ENCODE peak calls at places on chromosomes 11 and 22, in seven cellular contexts. One of them, this sample, is unnamed.

GRCh38 chr11:73577496-73577917 is 20.4 kb downstream of the FAM168A start:
- DNase-seq in esophagus muscularis mucosa: no peak
- DNase-seq in prostate gland: no peak
- DNase-seq in AG04450: peak; percentile 36
- DNase-seq in GM12864: no peak
- DNase-seq in AG04449: peak; percentile 31
- DNase-seq in GM12865: peak; percentile 29
- DNase-seq in this sample: no peak

GRCh38 chr11:34263462-34264186 is 94.2 kb downstream of the ABTB2 start:
- DNase-seq in esophagus muscularis mucosa: no peak
- DNase-seq in prostate gland: peak; percentile 73
- DNase-seq in AG04450: peak; percentile 26
- DNase-seq in GM12864: no peak
- DNase-seq in AG04449: no peak
- DNase-seq in GM12865: no peak
- DNase-seq in this sample: peak; percentile 70

GRCh38 chr11:414333-414857 is 404 bp downstream of the SIGIRR start:
- DNase-seq in esophagus muscularis mucosa: no peak
- DNase-seq in prostate gland: no peak
- DNase-seq in AG04450: no peak
- DNase-seq in GM12864: no peak
- DNase-seq in AG04449: no peak
- DNase-seq in GM12865: no peak
- DNase-seq in this sample: no peak

GRCh38 chr22:22879675-22880029 is 8.0 kb upstream of the IGLL5 start:
- DNase-seq in esophagus muscularis mucosa: no peak
- DNase-seq in prostate gland: no peak
- DNase-seq in AG04450: no peak
- DNase-seq in GM12864: no peak
- DNase-seq in AG04449: no peak
- DNase-seq in GM12865: no peak
- DNase-seq in this sample: no peak

GRCh38 chr11:126317681-126318641 is 14.1 kb downstream of the DCPS start:
- DNase-seq in esophagus muscularis mucosa: peak; percentile 96
- DNase-seq in prostate gland: peak; percentile 31
- DNase-seq in AG04450: no peak
- DNase-seq in GM12864: no peak
- DNase-seq in AG04449: peak; percentile 53
- DNase-seq in GM12865: peak; percentile 52
- DNase-seq in this sample: peak; percentile 49

GRCh38 chr11:38988908-38989307 is 2390.9 kb upstream of the RAG2 start:
- DNase-seq in esophagus muscularis mucosa: no peak
- DNase-seq in prostate gland: no peak
- DNase-seq in AG04450: no peak
- DNase-seq in GM12864: no peak
- DNase-seq in AG04449: no peak
- DNase-seq in GM12865: no peak
- DNase-seq in this sample: no peak

GRCh38 chr22:47036352-47036751 is 273.9 kb downstream of the TBC1D22A start:
- DNase-seq in esophagus muscularis mucosa: no peak
- DNase-seq in prostate gland: no peak
- DNase-seq in AG04450: no peak
- DNase-seq in GM12864: no peak
- DNase-seq in AG04449: no peak
- DNase-seq in GM12865: no peak
- DNase-seq in this sample: no peak

GRCh38 chr11:75514596-75514995 is 11.1 kb downstream of the GDPD5 start:
- DNase-seq in esophagus muscularis mucosa: no peak
- DNase-seq in prostate gland: no peak
- DNase-seq in AG04450: no peak
- DNase-seq in GM12864: no peak
- DNase-seq in AG04449: no peak
- DNase-seq in GM12865: no peak
- DNase-seq in this sample: no peak

GRCh38 chr11:86202013-86202336 is 42.6 kb upstream of the EED start:
- DNase-seq in esophagus muscularis mucosa: no peak
- DNase-seq in prostate gland: no peak
- DNase-seq in AG04450: no peak
- DNase-seq in GM12864: no peak
- DNase-seq in AG04449: no peak
- DNase-seq in GM12865: peak; percentile 56
- DNase-seq in this sample: no peak

GRCh38 chr22:21009638-21010425 is 5.1 kb upstream of the P2RX6 start:
- DNase-seq in esophagus muscularis mucosa: no peak
- DNase-seq in prostate gland: peak; percentile 16
- DNase-seq in AG04450: no peak
- DNase-seq in GM12864: no peak
- DNase-seq in AG04449: no peak
- DNase-seq in GM12865: peak; percentile 59
- DNase-seq in this sample: no peak

GRCh38 chr11:78313898-78314297 is 103.7 kb downstream of the GAB2 start:
- DNase-seq in esophagus muscularis mucosa: no peak
- DNase-seq in prostate gland: no peak
- DNase-seq in AG04450: no peak
- DNase-seq in GM12864: no peak
- DNase-seq in AG04449: no peak
- DNase-seq in GM12865: no peak
- DNase-seq in this sample: no peak
- H3K4me3 ChIP-seq in esophagus muscularis mucosa: no peak overlapping the region
- H3K4me3 ChIP-seq in prostate gland: no peak overlapping the region
- H3K4me3 ChIP-seq in AG04450: no peak overlapping the region
- H3K4me3 ChIP-seq in GM12864: no peak overlapping the region
- H3K4me3 ChIP-seq in AG04449: no peak overlapping the region
- H3K4me3 ChIP-seq in GM12865: no peak overlapping the region
- H3K4me3 ChIP-seq in this sample: no peak overlapping the region

GRCh38 chr11:61007971-61008896 is 36.8 kb downstream of the CD6 start:
- DNase-seq in esophagus muscularis mucosa: no peak
- DNase-seq in prostate gland: no peak
- DNase-seq in AG04450: no peak
- DNase-seq in GM12864: no peak
- DNase-seq in AG04449: no peak
- DNase-seq in GM12865: no peak
- DNase-seq in this sample: no peak
- H3K4me3 ChIP-seq in esophagus muscularis mucosa: peak overlapping the region; percentile 43
- H3K4me3 ChIP-seq in prostate gland: peak overlapping the region; percentile 23
- H3K4me3 ChIP-seq in AG04450: no peak overlapping the region
- H3K4me3 ChIP-seq in GM12864: peak overlapping the region; percentile 22
- H3K4me3 ChIP-seq in AG04449: no peak overlapping the region
- H3K4me3 ChIP-seq in GM12865: peak overlapping the region; percentile 35
- H3K4me3 ChIP-seq in this sample: peak overlapping the region; percentile 49

GRCh38 chr11:20597137-20597923 is 2.1 kb upstream of the SLC6A5 start:
- DNase-seq in esophagus muscularis mucosa: no peak
- DNase-seq in prostate gland: no peak
- DNase-seq in AG04450: no peak
- DNase-seq in GM12864: no peak
- DNase-seq in AG04449: no peak
- DNase-seq in GM12865: no peak
- DNase-seq in this sample: no peak

GRCh38 chr11:20597924-20598484 is 1.4 kb upstream of the SLC6A5 start:
- DNase-seq in esophagus muscularis mucosa: no peak
- DNase-seq in prostate gland: no peak
- DNase-seq in AG04450: no peak
- DNase-seq in GM12864: no peak
- DNase-seq in AG04449: no peak
- DNase-seq in GM12865: no peak
- DNase-seq in this sample: no peak

GRCh38 chr11:20599424-20600346 is at the start of gene SLC6A5:
- DNase-seq in esophagus muscularis mucosa: no peak
- DNase-seq in prostate gland: no peak
- DNase-seq in AG04450: no peak
- DNase-seq in GM12864: no peak
- DNase-seq in AG04449: no peak
- DNase-seq in GM12865: peak; percentile 21
- DNase-seq in this sample: no peak

GRCh38 chr11:20596629-20597129 is 2.7 kb upstream of the SLC6A5 start:
- DNase-seq in esophagus muscularis mucosa: no peak
- DNase-seq in prostate gland: no peak
- DNase-seq in AG04450: no peak
- DNase-seq in GM12864: no peak
- DNase-seq in AG04449: no peak
- DNase-seq in GM12865: no peak
- DNase-seq in this sample: no peak

DNA sequence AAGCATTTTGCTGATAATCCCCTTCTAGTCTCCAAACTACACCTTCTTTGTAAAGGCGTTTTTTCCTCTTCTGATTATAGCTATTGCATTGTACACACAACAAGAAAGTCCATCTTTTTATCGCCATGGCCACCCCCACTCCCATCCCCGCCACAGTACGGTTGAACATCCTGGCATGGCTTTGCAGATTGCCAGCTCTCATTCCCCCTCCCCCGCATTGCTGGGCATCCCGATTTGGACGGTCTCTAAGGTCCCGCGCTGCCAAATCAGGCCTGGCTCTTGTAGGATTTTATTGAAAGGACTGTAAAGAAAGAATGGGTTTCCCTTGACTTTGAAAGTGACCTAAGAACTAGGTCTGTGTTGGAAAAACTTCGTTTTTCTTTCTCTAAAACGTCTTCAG is 921 bp upstream of the SLC6A5 start:
- DNase-seq in esophagus muscularis mucosa: no peak
- DNase-seq in prostate gland: no peak
- DNase-seq in AG04450: no peak
- DNase-seq in GM12864: no peak
- DNase-seq in AG04449: no peak
- DNase-seq in GM12865: no peak
- DNase-seq in this sample: no peak
- H3K4me3 ChIP-seq in esophagus muscularis mucosa: no peak overlapping the region
- H3K4me3 ChIP-seq in prostate gland: no peak overlapping the region
- H3K4me3 ChIP-seq in AG04450: no peak overlapping the region
- H3K4me3 ChIP-seq in GM12864: no peak overlapping the region
- H3K4me3 ChIP-seq in AG04449: no peak overlapping the region
- H3K4me3 ChIP-seq in GM12865: no peak overlapping the region
- H3K4me3 ChIP-seq in this sample: no peak overlapping the region

GRCh38 chr11:122695076-122695620 is 39.6 kb downstream of the UBASH3B start:
- DNase-seq in esophagus muscularis mucosa: no peak
- DNase-seq in prostate gland: no peak
- DNase-seq in AG04450: no peak
- DNase-seq in GM12864: no peak
- DNase-seq in AG04449: no peak
- DNase-seq in GM12865: no peak
- DNase-seq in this sample: no peak

GRCh38 chr11:122692444-122692843 is 36.9 kb downstream of the UBASH3B start:
- DNase-seq in esophagus muscularis mucosa: no peak
- DNase-seq in prostate gland: no peak
- DNase-seq in AG04450: no peak
- DNase-seq in GM12864: no peak
- DNase-seq in AG04449: no peak
- DNase-seq in GM12865: no peak
- DNase-seq in this sample: no peak

GRCh38 chr11:122691751-122692150 is 36.2 kb downstream of the UBASH3B start:
- DNase-seq in esophagus muscularis mucosa: no peak
- DNase-seq in prostate gland: no peak
- DNase-seq in AG04450: no peak
- DNase-seq in GM12864: no peak
- DNase-seq in AG04449: no peak
- DNase-seq in GM12865: no peak
- DNase-seq in this sample: no peak

GRCh38 chr11:122690292-122690691 is 34.8 kb downstream of the UBASH3B start:
- DNase-seq in esophagus muscularis mucosa: no peak
- DNase-seq in prostate gland: no peak
- DNase-seq in AG04450: no peak
- DNase-seq in GM12864: no peak
- DNase-seq in AG04449: no peak
- DNase-seq in GM12865: no peak
- DNase-seq in this sample: no peak

GRCh38 chr11:122690801-122691649 is 35.5 kb downstream of the UBASH3B start:
- DNase-seq in esophagus muscularis mucosa: no peak
- DNase-seq in prostate gland: no peak
- DNase-seq in AG04450: no peak
- DNase-seq in GM12864: no peak
- DNase-seq in AG04449: no peak
- DNase-seq in GM12865: no peak
- DNase-seq in this sample: no peak
- H3K4me3 ChIP-seq in esophagus muscularis mucosa: peak overlapping the region; percentile 14
- H3K4me3 ChIP-seq in prostate gland: no peak overlapping the region
- H3K4me3 ChIP-seq in AG04450: peak overlapping the region; percentile 8
- H3K4me3 ChIP-seq in GM12864: no peak overlapping the region
- H3K4me3 ChIP-seq in AG04449: peak overlapping the region; percentile 3
- H3K4me3 ChIP-seq in GM12865: no peak overlapping the region
- H3K4me3 ChIP-seq in this sample: peak overlapping the region; percentile 12